ENCODE peak calls at places on chromosomes 7 and 10, in six cellular contexts. R, S, P, W, B and K are unnamed samples.

GRCh38 chr7:116341222-116341907 is 131.0 kb downstream of the TES start:
- DNase-seq in R (peak; percentile 72), S (no peak), B (peak; percentile 27), P (no peak), W (peak; percentile 62), K (no peak)

GRCh38 chr7:8086239-8086638 is 117.6 kb downstream of the GLCCI1 start:
- DNase-seq in R (no peak), P (no peak), S (no peak), B (no peak), W (no peak), K (no peak)

GRCh38 chr10:79398642-79399041 is 46.8 kb downstream of the ZCCHC24 start:
- DNase-seq in S (no peak), P (no peak), W (no peak), B (no peak), R (no peak), K (no peak)

GRCh38 chr10:35364808-35365207 is 28.5 kb downstream of the CCNY start:
- DNase-seq in B (no peak), W (no peak), S (no peak), P (no peak), R (no peak), K (no peak)

GRCh38 chr7:93968911-93969620 is 35.1 kb downstream of the BET1 start:
- DNase-seq in R (peak; percentile 17), S (no peak), W (no peak), B (no peak), P (no peak), K (no peak)

GRCh38 chr10:80204193-80204714 is 1.1 kb downstream of the ANXA11 start:
- DNase-seq in R (no peak), P (no peak), B (peak; percentile 82), W (no peak), S (peak; percentile 79), K (peak; percentile 27)

GRCh38 chr10:24891823-24892222 is 60.6 kb downstream of the PRTFDC1 start:
- DNase-seq in S (no peak), B (peak; percentile 91), P (peak; percentile 68), W (no peak), R (peak; percentile 83), K (no peak)

GRCh38 chr7:34128762-34129161 is 223.4 kb downstream of the BMPER start:
- DNase-seq in R (no peak), P (no peak), W (no peak), B (peak; percentile 19), S (no peak), K (no peak)

GRCh38 chr7:50805425-50806130 is 22.9 kb upstream of the GRB10 start:
- DNase-seq in B (peak; percentile 11), P (no peak), W (peak; percentile 39), S (no peak), R (peak; percentile 49), K (no peak)

GRCh38 chr10:70142555-70142954 is 3.9 kb downstream of the TYSND1 start:
- DNase-seq in B (no peak), S (no peak), P (no peak), R (no peak), W (no peak), K (no peak)

GRCh38 chr10:86630079-86630478 is 24.3 kb upstream of the OPN4 start:
- DNase-seq in P (no peak), B (no peak), S (no peak), R (no peak), W (no peak), K (no peak)

GRCh38 chr7:117444646-117445045 is 17.4 kb upstream of the ASZ1 start:
- DNase-seq in S (no peak), R (no peak), B (no peak), P (no peak), W (no peak), K (no peak)

GRCh38 chr7:99111591-99111990 is 32.3 kb downstream of the SMURF1 start:
- DNase-seq in S (no peak), B (peak; percentile 15), R (no peak), W (no peak), P (no peak), K (no peak)

GRCh38 chr7:27235387-27236052 is 7.1 kb upstream of the EVX1 start:
- DNase-seq in W (no peak), P (peak; percentile 16), R (no peak), S (peak; percentile 91), B (peak; percentile 62), K (no peak)

GRCh38 chr10:73785721-73786511 is 510 bp downstream of the ZSWIM8 start:
- DNase-seq in W (peak; percentile 41), B (peak; percentile 89), P (no peak), R (peak; percentile 66), S (peak; percentile 78), K (peak; percentile 54)

GRCh38 chr10:1309969-1310789 is 254.0 kb downstream of the WDR37 start:
- DNase-seq in B (no peak), S (peak; percentile 36), W (no peak), P (no peak), R (no peak), K (no peak)

GRCh38 chr10:79069325-79070090 is 742 bp downstream of the ZMIZ1 start:
- DNase-seq in R (peak; percentile 63), S (peak; percentile 70), P (no peak), B (peak; percentile 83), W (peak; percentile 47), K (peak; percentile 44)

GRCh38 chr10:73774637-73775036 is 7.2 kb upstream of the CHCHD1 start:
- DNase-seq in R (peak; percentile 53), S (no peak), P (no peak), B (peak; percentile 91), W (peak; percentile 31), K (peak; percentile 53)

GRCh38 chr10:73865459-73866442 is 8.6 kb downstream of the CAMK2G start:
- DNase-seq in P (no peak), S (no peak), R (no peak), W (peak; percentile 52), B (no peak), K (peak; percentile 85)

GRCh38 chr10:48300556-48300955 is 5.9 kb upstream of the MAPK8 start:
- DNase-seq in P (no peak), R (no peak), B (no peak), W (no peak), S (no peak), K (no peak)

GRCh38 chr7:110977127-110977776 is 113.7 kb upstream of the LRRN3 start:
- DNase-seq in P (no peak), W (no peak), R (no peak), S (no peak), B (no peak), K (no peak)

GRCh38 chr10:123301077-123301875 is 147.1 kb downstream of the BUB3 start:
- DNase-seq in W (no peak), S (peak; percentile 41), B (peak; percentile 60), P (no peak), R (peak; percentile 4), K (no peak)

GRCh38 chr7:67462781-67463191 is 466.2 kb downstream of the TYW1 start:
- DNase-seq in P (no peak), B (no peak), S (no peak), R (no peak), W (no peak), K (no peak)

GRCh38 chr10:11058965-11059364 is 41.3 kb downstream of the CELF2 start:
- DNase-seq in W (no peak), R (no peak), P (no peak), S (no peak), B (no peak), K (no peak)

GRCh38 chr10:27072436-27073114 is 27.7 kb downstream of the ANKRD26 start:
- DNase-seq in B (no peak), W (no peak), P (no peak), R (no peak), S (peak; percentile 46), K (no peak)

GRCh38 chr10:24231200-24231599 is 22.3 kb downstream of the KIAA1217 start:
- DNase-seq in S (no peak), B (no peak), P (no peak), W (no peak), R (no peak), K (no peak)

GRCh38 chr10:134743-135600 is at the start of gene ZMYND11:
- DNase-seq in R (peak; percentile 54), P (no peak), B (peak; percentile 34), W (peak; percentile 65), S (peak; percentile 85), K (peak; percentile 51)

DNA sequence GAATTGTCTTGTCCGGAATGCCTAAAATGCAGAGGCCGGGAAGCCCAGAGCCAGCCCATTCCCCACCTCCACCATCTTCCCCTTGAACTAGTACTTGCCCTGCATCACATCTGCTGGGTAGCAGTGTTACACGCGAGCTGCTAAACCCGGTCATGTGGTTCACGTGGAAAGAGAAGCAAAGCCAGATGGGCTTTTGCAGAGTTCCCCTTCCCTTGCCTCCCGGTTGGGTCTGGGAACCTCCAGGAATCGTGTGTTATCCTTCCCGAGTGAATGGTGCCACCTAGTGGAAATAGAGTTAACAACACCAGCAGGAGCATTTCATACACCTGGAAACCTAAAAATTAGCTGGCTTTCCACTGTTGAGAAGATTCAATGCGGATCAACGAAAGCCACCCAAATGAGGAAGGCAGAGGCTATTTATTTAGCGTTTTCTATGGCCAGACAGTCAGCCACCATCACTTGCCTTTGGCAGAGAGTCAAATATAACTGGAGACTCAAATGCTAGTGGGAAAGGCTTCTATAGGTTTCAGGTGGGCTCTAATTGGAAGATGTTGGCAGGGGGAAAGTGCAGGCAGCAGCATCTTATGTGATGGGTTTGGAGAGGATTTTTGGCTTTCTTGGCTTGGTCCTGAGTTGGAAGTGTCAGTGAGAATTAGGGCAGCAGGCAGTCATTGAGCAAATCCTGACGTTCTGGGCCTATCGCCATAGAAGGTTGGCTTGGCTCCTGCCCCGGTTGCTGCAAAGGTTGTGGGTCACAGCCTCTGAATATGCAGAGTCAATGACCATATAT is 12.9 kb upstream of the DENND2A start:
- DNase-seq in P (peak; percentile 65), R (peak; percentile 62), S (peak; percentile 86), B (peak; percentile 87), W (peak; percentile 59), K (peak; percentile 59)
- TF ChIP-seq CTCF in P (peak; percentile 77), R (peak; percentile 74), S (peak; percentile 92), B (peak; percentile 90), W (peak; percentile 98), K (peak; percentile 95)

GRCh38 chr7:40717242-40717641 is 582.4 kb downstream of the SUGCT start:
- DNase-seq in P (peak; percentile 81), S (peak; percentile 56), R (peak; percentile 69), W (peak; percentile 68), B (peak; percentile 86), K (peak; percentile 8)

GRCh38 chr7:40711706-40712105 is 576.9 kb downstream of the SUGCT start:
- DNase-seq in S (no peak), R (no peak), W (no peak), P (no peak), B (no peak), K (no peak)

GRCh38 chr7:40714338-40715052 is 579.7 kb downstream of the SUGCT start:
- DNase-seq in P (no peak), W (no peak), B (no peak), S (no peak), R (peak; percentile 85), K (no peak)

GRCh38 chr7:40716052-40716451 is 581.2 kb downstream of the SUGCT start:
- DNase-seq in S (no peak), B (no peak), P (no peak), R (no peak), W (no peak), K (no peak)

GRCh38 chr7:40715053-40715430 is 580.2 kb downstream of the SUGCT start:
- DNase-seq in R (no peak), P (no peak), B (no peak), W (no peak), S (no peak), K (no peak)
- H3K27ac ChIP-seq in R (no peak overlapping the region), P (no peak overlapping the region), B (no peak overlapping the region), W (no peak overlapping the region), S (no peak overlapping the region), K (no peak overlapping the region)

GRCh38 chr7:81882086-81882485 is 112.2 kb upstream of the HGF start:
- DNase-seq in S (no peak), W (no peak), R (peak; percentile 75), P (no peak), B (no peak), K (no peak)
- H3K4me2 ChIP-seq in S (no peak overlapping the region), W (no peak overlapping the region), R (no peak overlapping the region), P (no peak overlapping the region), B (no peak overlapping the region), K (no peak overlapping the region)

GRCh38 chr10:84996580-84996979 is 668.2 kb downstream of the CCSER2 start:
- DNase-seq in S (no peak), R (no peak), P (no peak), W (no peak), B (no peak), K (no peak)
- TF ChIP-seq CTCF in S (no peak), R (no peak), P (no peak), W (no peak), B (no peak), K (no peak)